ENCODE peak calls at places on chromosomes 3 and 15, in four cellular contexts. Y is HTR-8/SVneo, E is glutamatergic neuron, M is NCI-H460. N is an unnamed sample.

GRCh38 chr15:67396109-67396508 is 124.8 kb upstream of the C15orf61 start:
- DNase-seq in Y (no peak), E (no peak), M (no peak), N (peak; percentile 13)

GRCh38 chr15:101091080-101092017 is 160.5 kb downstream of the CHSY1 start:
- DNase-seq in Y (no peak), E (no peak), M (no peak), N (no peak)

GRCh38 chr3:170908235-170909116 is at the start of gene EIF5A2:
- DNase-seq in Y (peak; percentile 97), E (peak; percentile 95), M (peak; percentile 86), N (peak; percentile 93)

GRCh38 chr3:14921811-14922705 is 25.3 kb upstream of the NR2C2 start:
- DNase-seq in Y (no peak), E (no peak), M (no peak), N (no peak)

GRCh38 chr15:49238342-49238741 is 68.3 kb downstream of the GALK2 start:
- DNase-seq in Y (no peak), E (no peak), M (no peak), N (no peak)

GRCh38 chr15:78299302-78300102 is at the start of gene SKIC8:
- DNase-seq in Y (peak; percentile 91), E (peak; percentile 94), M (peak; percentile 86), N (peak; percentile 89)

GRCh38 chr3:135618123-135618522 is 347.4 kb upstream of the PPP2R3A start:
- DNase-seq in Y (no peak), E (no peak), M (no peak), N (no peak)

GRCh38 chr3:177624523-177625495 is 427.5 kb upstream of the TBL1XR1 start:
- DNase-seq in Y (no peak), E (no peak), M (no peak), N (no peak)

GRCh38 chr3:71210257-71211002 is 373.1 kb downstream of the FOXP1 start:
- DNase-seq in Y (no peak), E (no peak), M (no peak), N (no peak)

GRCh38 chr3:161852744-161853143 is 356.1 kb downstream of the OTOL1 start:
- DNase-seq in Y (no peak), E (no peak), M (no peak), N (no peak)

GRCh38 chr15:36911322-36911944 is 188.9 kb downstream of the MEIS2 start:
- DNase-seq in Y (no peak), E (no peak), M (no peak), N (peak; percentile 99)

GRCh38 chr3:169668957-169669681 is 5.6 kb upstream of the MECOM start:
- DNase-seq in Y (peak; percentile 62), E (peak; percentile 86), M (peak; percentile 45), N (peak; percentile 48)

GRCh38 chr15:80991446-80991845 is 1.8 kb upstream of the MESD start:
- DNase-seq in Y (no peak), E (no peak), M (no peak), N (no peak)

GRCh38 chr3:58577269-58577821 is at the start of gene FAM107A:
- DNase-seq in Y (no peak), E (no peak), M (no peak), N (no peak)

GRCh38 chr3:54950391-54951003 is 22.6 kb upstream of the LRTM1 start:
- DNase-seq in Y (no peak), E (no peak), M (no peak), N (no peak)

GRCh38 chr3:116057403-116058006 is 387.8 kb downstream of the LSAMP start:
- DNase-seq in Y (no peak), E (no peak), M (no peak), N (no peak)

GRCh38 chr3:171558183-171558696 is 98.0 kb upstream of the TNIK start:
- DNase-seq in Y (no peak), E (no peak), M (no peak), N (no peak)

GRCh38 chr3:85007195-85008094 is 48.7 kb downstream of the CADM2 start:
- DNase-seq in Y (no peak), E (no peak), M (peak; percentile 41), N (no peak)

GRCh38 chr15:88624971-88625290 is 3.8 kb downstream of the AEN start:
- DNase-seq in Y (no peak), E (no peak), M (no peak), N (no peak)

GRCh38 chr3:411183-411681 is 214.7 kb downstream of the CHL1 start:
- DNase-seq in Y (no peak), E (no peak), M (no peak), N (no peak)

GRCh38 chr3:168885028-168885427 is 778.5 kb downstream of the MECOM start:
- DNase-seq in Y (no peak), E (no peak), M (no peak), N (no peak)